ENCODE peak calls at places on chromosomes 16 and 17, in four cellular contexts. P is SK-N-SH, H is H1, E is GM12878. Q is an unnamed sample.

GRCh38 chr16:11085025-11085485 is 140.7 kb downstream of the CLEC16A start:
- DNase-seq in P (peak; percentile 67), H (no peak), E (no peak), Q (no peak)

GRCh38 chr16:22191966-22192260 is 14.2 kb upstream of the EEF2K start:
- DNase-seq in P (no peak), H (no peak), E (no peak), Q (peak; percentile 70)

GRCh38 chr17:74356640-74357465 is 4.8 kb downstream of the BTBD17 start:
- DNase-seq in P (no peak), H (no peak), E (no peak), Q (no peak)

GRCh38 chr17:60832206-60832605 is 154.6 kb downstream of the BCAS3 start:
- DNase-seq in P (peak; percentile 39), H (no peak), E (no peak), Q (no peak)

GRCh38 chr16:71807905-71808592 is 585 bp downstream of the AP1G1 start:
- DNase-seq in P (no peak), H (no peak), E (no peak), Q (no peak)

GRCh38 chr16:20735504-20735903 is 6.1 kb downstream of the THUMPD1 start:
- DNase-seq in P (no peak), H (no peak), E (no peak), Q (no peak)

GRCh38 chr17:11506635-11507034 is 91.6 kb upstream of the DNAH9 start:
- DNase-seq in P (no peak), H (no peak), E (no peak), Q (peak; percentile 5)

GRCh38 chr16:70380919-70381603 is 34.4 kb downstream of the DDX19A start:
- DNase-seq in P (peak; percentile 97), H (peak; percentile 97), E (peak; percentile 91), Q (peak; percentile 98)

DNA sequence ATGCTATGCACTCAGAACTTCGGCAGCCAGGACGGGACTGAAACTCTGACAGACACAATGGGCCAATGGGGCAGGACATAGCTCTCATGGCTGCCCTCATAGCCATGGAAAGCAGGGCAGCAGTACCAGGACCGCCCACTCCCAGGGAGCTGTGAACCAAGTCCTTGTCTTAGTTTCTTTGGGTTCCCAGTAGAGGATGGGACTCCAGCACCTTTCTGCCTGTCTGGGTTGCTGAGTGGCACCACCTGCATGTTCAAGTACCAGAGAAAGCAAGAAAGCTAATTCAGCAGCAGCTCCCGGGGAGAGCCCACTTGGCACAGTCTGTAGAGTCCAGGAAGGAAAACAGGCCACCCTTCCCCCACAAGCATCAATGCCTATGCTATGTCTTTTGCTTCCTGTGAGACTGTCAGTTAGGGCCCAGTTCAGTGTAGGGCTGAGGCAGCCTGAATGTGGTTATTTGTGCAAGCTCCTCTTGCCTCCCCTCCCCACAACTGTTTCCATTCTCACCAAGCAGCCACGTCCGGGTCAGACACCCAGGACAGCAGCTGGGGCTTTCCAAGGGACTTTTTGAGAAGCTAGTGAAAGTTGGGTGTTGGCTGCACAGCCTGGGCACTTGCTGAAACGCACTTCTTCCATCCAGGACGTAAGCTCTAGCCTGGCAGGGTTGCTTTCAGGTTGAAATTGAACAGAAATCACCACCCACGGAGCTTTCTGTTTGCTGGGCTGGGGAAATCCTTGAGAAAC is 7.8 kb downstream of the SUPT4H1 start:
- DNase-seq in P (no peak), H (no peak), E (peak; percentile 98), Q (no peak)
- TF ChIP-seq TCF12 in P (no peak), H (no peak), E (peak; percentile 88), Q (no peak)

GRCh38 chr17:63555475-63556156 is 5.3 kb downstream of the DCAF7 start:
- DNase-seq in P (no peak), H (no peak), E (no peak), Q (no peak)
- H3K4me1 ChIP-seq in P (peaks cover 9% of the 10 kb centered on the region), H (peaks cover 3% of the 10 kb centered on the region), E (peaks cover 18% of the 10 kb centered on the region), Q (peaks cover 34% of the 10 kb centered on the region)

DNA sequence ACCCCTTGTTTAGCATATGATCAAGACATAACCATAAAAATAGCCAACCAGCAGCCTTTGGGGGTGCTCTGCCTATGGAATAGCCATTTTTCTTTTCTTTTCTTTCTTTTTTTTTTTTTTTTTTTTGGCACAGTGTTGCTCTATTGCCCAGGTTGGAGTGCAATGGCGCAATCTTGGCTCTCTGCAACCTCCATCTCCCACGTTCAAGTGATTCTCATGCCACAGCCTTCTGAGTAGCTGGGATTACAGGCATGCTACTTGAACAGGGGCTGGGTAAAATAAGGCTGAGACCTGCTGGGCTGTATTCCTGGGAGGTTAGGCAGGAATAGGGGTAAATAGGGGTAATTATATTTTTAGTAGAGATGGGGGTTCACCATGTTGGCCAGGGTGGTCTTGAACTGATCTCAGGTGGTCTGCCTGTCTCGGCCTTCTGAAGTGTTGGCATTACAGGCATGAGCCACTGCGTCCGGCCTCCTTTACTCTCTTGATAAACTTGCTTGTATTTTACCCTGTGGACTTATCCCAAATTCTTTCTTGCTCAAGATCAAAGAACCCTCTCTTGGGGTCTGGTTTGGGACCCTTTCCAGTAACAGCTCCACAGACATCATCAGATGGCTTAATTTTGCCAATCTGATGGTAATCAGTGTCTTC is 5.8 kb upstream of the C1QTNF1 start:
- DNase-seq in P (no peak), H (no peak), E (no peak), Q (no peak)
- TF ChIP-seq TCF12 in P (no peak), H (no peak), E (no peak), Q (no peak)

DNA sequence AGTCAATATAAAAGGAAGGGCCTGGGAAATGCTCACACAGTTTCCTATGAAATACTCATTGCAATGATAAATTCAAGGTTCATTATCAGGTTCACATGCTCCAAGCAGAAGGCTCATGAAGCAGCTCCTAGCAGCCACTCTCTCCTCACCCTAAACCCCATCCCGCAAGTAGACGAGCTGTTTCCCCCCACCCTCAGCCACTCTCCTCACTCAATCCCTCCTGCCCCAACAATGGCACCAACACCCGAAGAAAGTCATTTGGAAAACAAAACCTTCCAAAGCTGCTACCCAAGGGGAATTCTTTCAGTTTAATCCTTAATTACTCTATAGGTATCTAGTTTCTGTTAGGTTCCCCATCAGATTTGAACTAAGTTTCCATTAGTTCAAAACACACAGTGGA is 69.7 kb downstream of the CREBBP start:
- DNase-seq in P (no peak), H (no peak), E (no peak), Q (no peak)
- H3K4me1 ChIP-seq in P (no peaks in the 10 kb centered on the region), H (peaks cover 4% of the 10 kb centered on the region), E (peaks cover 33% of the 10 kb centered on the region), Q (peaks cover 15% of the 10 kb centered on the region)

Q was measured in HepG2.